ENCODE peak calls at places on chromosomes 6 and 20, in seven cellular contexts. One of them, this sample, is unnamed.
A peak's percentile ranks its signal among the peaks of the same experiment; 100 is the strongest.

GRCh38 chr6:127972815-127973214 is 72.0 kb upstream of the THEMIS start:
- DNase-seq in spleen: no peak
- DNase-seq in astrocyte of the cerebellum: no peak
- DNase-seq in Daoy: peak; percentile 3
- DNase-seq in pancreas: no peak
- DNase-seq in ACHN: no peak
- DNase-seq in WERI-Rb-1: no peak
- DNase-seq in this sample: no peak

GRCh38 chr20:47125553-47126373 is 230.7 kb downstream of the ZMYND8 start:
- DNase-seq in spleen: no peak
- DNase-seq in astrocyte of the cerebellum: no peak
- DNase-seq in Daoy: no peak
- DNase-seq in pancreas: no peak
- DNase-seq in ACHN: no peak
- DNase-seq in WERI-Rb-1: peak; percentile 68
- DNase-seq in this sample: no peak

GRCh38 chr6:42572523-42572922 is 8.7 kb downstream of the UBR2 start:
- DNase-seq in spleen: no peak
- DNase-seq in astrocyte of the cerebellum: no peak
- DNase-seq in Daoy: no peak
- DNase-seq in pancreas: no peak
- DNase-seq in ACHN: peak; percentile 49
- DNase-seq in WERI-Rb-1: no peak
- DNase-seq in this sample: no peak

GRCh38 chr6:15533379-15534044 is 129.3 kb downstream of the DTNBP1 start:
- DNase-seq in spleen: no peak
- DNase-seq in astrocyte of the cerebellum: no peak
- DNase-seq in Daoy: no peak
- DNase-seq in pancreas: no peak
- DNase-seq in ACHN: no peak
- DNase-seq in WERI-Rb-1: no peak
- DNase-seq in this sample: no peak

GRCh38 chr20:43939762-43940121 is 25.1 kb downstream of the TOX2 start:
- DNase-seq in spleen: no peak
- DNase-seq in astrocyte of the cerebellum: no peak
- DNase-seq in Daoy: no peak
- DNase-seq in pancreas: no peak
- DNase-seq in ACHN: no peak
- DNase-seq in WERI-Rb-1: no peak
- DNase-seq in this sample: no peak

GRCh38 chr6:99495466-99495865 is 19.8 kb downstream of the USP45 start:
- DNase-seq in spleen: no peak
- DNase-seq in astrocyte of the cerebellum: no peak
- DNase-seq in Daoy: no peak
- DNase-seq in pancreas: no peak
- DNase-seq in ACHN: no peak
- DNase-seq in WERI-Rb-1: no peak
- DNase-seq in this sample: no peak

GRCh38 chr6:13615802-13616140 is 636 bp downstream of the NOL7 start:
- DNase-seq in spleen: peak; percentile 88
- DNase-seq in astrocyte of the cerebellum: no peak
- DNase-seq in Daoy: peak; percentile 55
- DNase-seq in pancreas: peak; percentile 70
- DNase-seq in ACHN: peak; percentile 42
- DNase-seq in WERI-Rb-1: peak; percentile 62
- DNase-seq in this sample: peak; percentile 74

GRCh38 chr6:32947552-32948465 is 5.1 kb downstream of the HLA-DMA start:
- DNase-seq in spleen: no peak
- DNase-seq in astrocyte of the cerebellum: no peak
- DNase-seq in Daoy: peak; percentile 70
- DNase-seq in pancreas: no peak
- DNase-seq in ACHN: peak; percentile 67
- DNase-seq in WERI-Rb-1: peak; percentile 81
- DNase-seq in this sample: peak; percentile 76

GRCh38 chr6:131687022-131687421 is 14.2 kb downstream of the OR2A4 start:
- DNase-seq in spleen: no peak
- DNase-seq in astrocyte of the cerebellum: no peak
- DNase-seq in Daoy: no peak
- DNase-seq in pancreas: no peak
- DNase-seq in ACHN: no peak
- DNase-seq in WERI-Rb-1: no peak
- DNase-seq in this sample: no peak

GRCh38 chr20:36575066-36575743 is 1.8 kb downstream of the TGIF2 start:
- DNase-seq in spleen: no peak
- DNase-seq in astrocyte of the cerebellum: peak; percentile 48
- DNase-seq in Daoy: peak; percentile 69
- DNase-seq in pancreas: peak; percentile 80
- DNase-seq in ACHN: peak; percentile 44
- DNase-seq in WERI-Rb-1: no peak
- DNase-seq in this sample: peak; percentile 74

GRCh38 chr6:53829698-53830221 is 35.0 kb downstream of the LRRC1 start:
- DNase-seq in spleen: no peak
- DNase-seq in astrocyte of the cerebellum: no peak
- DNase-seq in Daoy: no peak
- DNase-seq in pancreas: no peak
- DNase-seq in ACHN: no peak
- DNase-seq in WERI-Rb-1: no peak
- DNase-seq in this sample: peak; percentile 47

GRCh38 chr6:154852700-154853099 is 119.5 kb downstream of the SCAF8 start:
- DNase-seq in spleen: no peak
- DNase-seq in astrocyte of the cerebellum: no peak
- DNase-seq in Daoy: peak; percentile 18
- DNase-seq in pancreas: no peak
- DNase-seq in ACHN: no peak
- DNase-seq in WERI-Rb-1: no peak
- DNase-seq in this sample: no peak

GRCh38 chr6:115753446-115753845 is 307.2 kb downstream of the FRK start:
- DNase-seq in spleen: no peak
- DNase-seq in astrocyte of the cerebellum: no peak
- DNase-seq in Daoy: peak; percentile 5
- DNase-seq in pancreas: no peak
- DNase-seq in ACHN: no peak
- DNase-seq in WERI-Rb-1: no peak
- DNase-seq in this sample: no peak

GRCh38 chr6:44373787-44374186 is 13.7 kb upstream of the CDC5L start:
- DNase-seq in spleen: no peak
- DNase-seq in astrocyte of the cerebellum: no peak
- DNase-seq in Daoy: peak; percentile 21
- DNase-seq in pancreas: no peak
- DNase-seq in ACHN: no peak
- DNase-seq in WERI-Rb-1: no peak
- DNase-seq in this sample: no peak

GRCh38 chr6:118804091-118804490 is 89.9 kb upstream of the ASF1A start:
- DNase-seq in spleen: no peak
- DNase-seq in astrocyte of the cerebellum: no peak
- DNase-seq in Daoy: no peak
- DNase-seq in pancreas: no peak
- DNase-seq in ACHN: no peak
- DNase-seq in WERI-Rb-1: no peak
- DNase-seq in this sample: no peak

GRCh38 chr6:164286021-164286420 is 871.5 kb downstream of the QKI start:
- DNase-seq in spleen: no peak
- DNase-seq in astrocyte of the cerebellum: peak; percentile 32
- DNase-seq in Daoy: no peak
- DNase-seq in pancreas: no peak
- DNase-seq in ACHN: no peak
- DNase-seq in WERI-Rb-1: no peak
- DNase-seq in this sample: no peak

GRCh38 chr6:41653642-41654432 is 15.6 kb downstream of the MDFI start:
- DNase-seq in spleen: peak; percentile 23
- DNase-seq in astrocyte of the cerebellum: no peak
- DNase-seq in Daoy: no peak
- DNase-seq in pancreas: no peak
- DNase-seq in ACHN: no peak
- DNase-seq in WERI-Rb-1: no peak
- DNase-seq in this sample: no peak

GRCh38 chr20:22984611-22985010 is 50.5 kb upstream of the SSTR4 start:
- DNase-seq in spleen: no peak
- DNase-seq in astrocyte of the cerebellum: no peak
- DNase-seq in Daoy: peak; percentile 20
- DNase-seq in pancreas: no peak
- DNase-seq in ACHN: no peak
- DNase-seq in WERI-Rb-1: no peak
- DNase-seq in this sample: no peak

GRCh38 chr20:34569598-34569997 is 11.1 kb downstream of the MAP1LC3A start:
- DNase-seq in spleen: no peak
- DNase-seq in astrocyte of the cerebellum: no peak
- DNase-seq in Daoy: no peak
- DNase-seq in pancreas: no peak
- DNase-seq in ACHN: no peak
- DNase-seq in WERI-Rb-1: no peak
- DNase-seq in this sample: no peak

GRCh38 chr6:168165373-168165772 is 86.4 kb upstream of the FRMD1 start:
- DNase-seq in spleen: no peak
- DNase-seq in astrocyte of the cerebellum: no peak
- DNase-seq in Daoy: peak; percentile 13
- DNase-seq in pancreas: no peak
- DNase-seq in ACHN: no peak
- DNase-seq in WERI-Rb-1: no peak
- DNase-seq in this sample: no peak

GRCh38 chr20:7596541-7596940 is 343.7 kb downstream of the HAO1 start:
- DNase-seq in spleen: no peak
- DNase-seq in astrocyte of the cerebellum: no peak
- DNase-seq in Daoy: no peak
- DNase-seq in pancreas: no peak
- DNase-seq in ACHN: no peak
- DNase-seq in WERI-Rb-1: no peak
- DNase-seq in this sample: no peak

GRCh38 chr20:41040855-41041254 is 12.2 kb downstream of the TOP1 start:
- DNase-seq in spleen: no peak
- DNase-seq in astrocyte of the cerebellum: no peak
- DNase-seq in Daoy: no peak
- DNase-seq in pancreas: no peak
- DNase-seq in ACHN: no peak
- DNase-seq in WERI-Rb-1: no peak
- DNase-seq in this sample: no peak

GRCh38 chr20:63560333-63560805 is 6.4 kb downstream of the FNDC11 start:
- DNase-seq in spleen: no peak
- DNase-seq in astrocyte of the cerebellum: no peak
- DNase-seq in Daoy: no peak
- DNase-seq in pancreas: no peak
- DNase-seq in ACHN: no peak
- DNase-seq in WERI-Rb-1: no peak
- DNase-seq in this sample: no peak

GRCh38 chr6:71044753-71045152 is 87.9 kb upstream of the B3GAT2 start:
- DNase-seq in spleen: no peak
- DNase-seq in astrocyte of the cerebellum: no peak
- DNase-seq in Daoy: no peak
- DNase-seq in pancreas: no peak
- DNase-seq in ACHN: no peak
- DNase-seq in WERI-Rb-1: no peak
- DNase-seq in this sample: no peak

GRCh38 chr6:163790296-163790840 is 375.9 kb downstream of the QKI start:
- DNase-seq in spleen: no peak
- DNase-seq in astrocyte of the cerebellum: peak; percentile 13
- DNase-seq in Daoy: no peak
- DNase-seq in pancreas: no peak
- DNase-seq in ACHN: no peak
- DNase-seq in WERI-Rb-1: no peak
- DNase-seq in this sample: peak; percentile 19

GRCh38 chr6:148881593-148882311 is 134.9 kb downstream of the UST start:
- DNase-seq in spleen: no peak
- DNase-seq in astrocyte of the cerebellum: no peak
- DNase-seq in Daoy: no peak
- DNase-seq in pancreas: no peak
- DNase-seq in ACHN: no peak
- DNase-seq in WERI-Rb-1: no peak
- DNase-seq in this sample: no peak

GRCh38 chr6:161162722-161163121 is 111.1 kb downstream of the AGPAT4 start:
- DNase-seq in spleen: no peak
- DNase-seq in astrocyte of the cerebellum: no peak
- DNase-seq in Daoy: no peak
- DNase-seq in pancreas: no peak
- DNase-seq in ACHN: no peak
- DNase-seq in WERI-Rb-1: no peak
- DNase-seq in this sample: no peak

GRCh38 chr6:148711833-148712653 is 34.8 kb upstream of the UST start:
- DNase-seq in spleen: no peak
- DNase-seq in astrocyte of the cerebellum: no peak
- DNase-seq in Daoy: no peak
- DNase-seq in pancreas: no peak
- DNase-seq in ACHN: no peak
- DNase-seq in WERI-Rb-1: no peak
- DNase-seq in this sample: no peak

GRCh38 chr20:52972190-52972937 is at the start of gene TSHZ2:
- DNase-seq in spleen: no peak
- DNase-seq in astrocyte of the cerebellum: no peak
- DNase-seq in Daoy: peak; percentile 65
- DNase-seq in pancreas: peak; percentile 65
- DNase-seq in ACHN: no peak
- DNase-seq in WERI-Rb-1: peak; percentile 32
- DNase-seq in this sample: peak; percentile 51

This sample was measured in hepatocyte.